ENCODE peak calls at places on chromosome 1, in six cellular contexts. One of them, this sample, is unnamed.

GRCh38 chr1:45018599-45019230 is 6.7 kb downstream of the UROD start:
- DNase-seq in HL-60: peak
- DNase-seq in HepG2: peak
- DNase-seq in K562: peak
- DNase-seq in GM12878: no peak
- DNase-seq in SK-N-SH: peak
- DNase-seq in this sample: no peak

GRCh38 chr1:225834417-225835329 is 24.7 kb downstream of the EPHX1 start:
- DNase-seq in HL-60: no peak
- DNase-seq in HepG2: no peak
- DNase-seq in K562: no peak
- DNase-seq in GM12878: no peak
- DNase-seq in SK-N-SH: no peak
- DNase-seq in this sample: no peak

GRCh38 chr1:45507893-45508292 is 7.8 kb downstream of the MMACHC start:
- DNase-seq in HL-60: no peak
- DNase-seq in HepG2: no peak
- DNase-seq in K562: no peak
- DNase-seq in GM12878: no peak
- DNase-seq in SK-N-SH: no peak
- DNase-seq in this sample: no peak

GRCh38 chr1:101203812-101204540 is 32.8 kb upstream of the S1PR1 start:
- DNase-seq in HL-60: no peak
- DNase-seq in HepG2: no peak
- DNase-seq in K562: no peak
- DNase-seq in GM12878: no peak
- DNase-seq in SK-N-SH: peak
- DNase-seq in this sample: no peak

GRCh38 chr1:246210751-246211150 is 296.3 kb downstream of the SMYD3 start:
- DNase-seq in HL-60: no peak
- DNase-seq in HepG2: no peak
- DNase-seq in K562: no peak
- DNase-seq in GM12878: no peak
- DNase-seq in SK-N-SH: peak
- DNase-seq in this sample: no peak

GRCh38 chr1:157390646-157391045 is 161.7 kb downstream of the FCRL5 start:
- DNase-seq in HL-60: no peak
- DNase-seq in HepG2: no peak
- DNase-seq in K562: no peak
- DNase-seq in GM12878: no peak
- DNase-seq in SK-N-SH: no peak
- DNase-seq in this sample: no peak

GRCh38 chr1:30106125-30106524 is 617.3 kb downstream of the MATN1 start:
- DNase-seq in HL-60: no peak
- DNase-seq in HepG2: peak
- DNase-seq in K562: peak
- DNase-seq in GM12878: no peak
- DNase-seq in SK-N-SH: peak
- DNase-seq in this sample: peak

GRCh38 chr1:3251810-3252429 is 182.9 kb downstream of the PRDM16 start:
- DNase-seq in HL-60: no peak
- DNase-seq in HepG2: no peak
- DNase-seq in K562: no peak
- DNase-seq in GM12878: no peak
- DNase-seq in SK-N-SH: no peak
- DNase-seq in this sample: no peak

GRCh38 chr1:59089343-59089742 is 207.6 kb upstream of the FGGY start:
- DNase-seq in HL-60: no peak
- DNase-seq in HepG2: no peak
- DNase-seq in K562: no peak
- DNase-seq in GM12878: no peak
- DNase-seq in SK-N-SH: no peak
- DNase-seq in this sample: no peak

DNA sequence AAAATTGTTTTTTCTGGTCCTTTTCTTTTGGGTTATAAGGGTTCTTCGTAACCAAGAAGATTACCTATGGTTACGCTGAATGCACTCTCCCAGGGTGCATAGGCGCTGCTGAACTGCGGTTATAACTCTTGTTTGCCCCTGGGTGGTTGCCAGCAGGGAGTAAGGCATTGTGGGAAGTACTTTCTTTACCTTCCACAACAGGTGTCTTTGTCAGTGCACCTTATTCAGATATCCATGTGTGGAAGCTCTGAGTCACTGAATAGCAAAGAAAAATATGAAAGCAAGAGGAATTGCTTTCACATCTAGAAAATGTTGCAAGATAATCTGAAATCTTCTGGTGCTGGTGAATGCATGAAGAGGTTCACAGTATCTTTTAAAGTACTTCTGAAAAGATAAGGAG is 124.4 kb upstream of the CACYBP start:
- DNase-seq in HL-60: no peak
- DNase-seq in HepG2: peak
- DNase-seq in K562: peak
- DNase-seq in GM12878: no peak
- DNase-seq in SK-N-SH: no peak
- DNase-seq in this sample: no peak
- TF ChIP-seq GABPA in HL-60: no peak
- TF ChIP-seq GABPA in HepG2: no peak
- TF ChIP-seq GABPA in K562: no peak
- TF ChIP-seq GABPA in GM12878: no peak
- TF ChIP-seq GABPA in SK-N-SH: no peak
- TF ChIP-seq GABPA in this sample: no peak

DNA sequence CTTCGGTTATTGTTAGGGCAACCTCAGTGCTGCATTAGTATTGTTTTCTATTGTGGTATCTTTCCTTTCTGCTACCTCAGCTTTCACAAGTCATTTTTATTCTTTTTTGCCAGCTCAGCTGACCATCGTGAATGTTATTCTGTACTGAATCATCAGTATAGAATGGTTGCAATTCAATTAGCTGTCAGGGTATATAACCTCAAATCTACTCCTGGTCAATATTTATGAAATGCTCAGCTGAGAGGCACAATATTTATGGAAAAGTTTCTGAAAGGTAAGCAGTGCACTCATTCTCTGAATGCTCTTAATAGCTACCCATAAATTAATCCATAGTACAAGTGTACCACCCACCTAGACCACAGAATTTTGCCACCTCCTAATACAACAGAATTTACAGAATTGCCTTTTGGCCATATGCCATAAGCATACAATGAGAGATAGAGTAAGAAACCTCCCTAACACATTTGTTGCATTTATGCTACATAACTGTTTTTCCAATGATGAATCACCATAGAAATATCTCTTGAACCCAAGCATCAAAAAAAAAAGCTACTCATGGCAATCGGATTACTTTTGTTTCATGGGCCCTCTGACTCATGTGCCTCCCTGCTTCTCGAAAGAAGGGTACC is 732.6 kb upstream of the CHRM3 start:
- DNase-seq in HL-60: no peak
- DNase-seq in HepG2: no peak
- DNase-seq in K562: no peak
- DNase-seq in GM12878: no peak
- DNase-seq in SK-N-SH: no peak
- DNase-seq in this sample: no peak
- TF ChIP-seq GABPA in HL-60: no peak
- TF ChIP-seq GABPA in HepG2: no peak
- TF ChIP-seq GABPA in K562: no peak
- TF ChIP-seq GABPA in GM12878: no peak
- TF ChIP-seq GABPA in SK-N-SH: no peak
- TF ChIP-seq GABPA in this sample: no peak

DNA sequence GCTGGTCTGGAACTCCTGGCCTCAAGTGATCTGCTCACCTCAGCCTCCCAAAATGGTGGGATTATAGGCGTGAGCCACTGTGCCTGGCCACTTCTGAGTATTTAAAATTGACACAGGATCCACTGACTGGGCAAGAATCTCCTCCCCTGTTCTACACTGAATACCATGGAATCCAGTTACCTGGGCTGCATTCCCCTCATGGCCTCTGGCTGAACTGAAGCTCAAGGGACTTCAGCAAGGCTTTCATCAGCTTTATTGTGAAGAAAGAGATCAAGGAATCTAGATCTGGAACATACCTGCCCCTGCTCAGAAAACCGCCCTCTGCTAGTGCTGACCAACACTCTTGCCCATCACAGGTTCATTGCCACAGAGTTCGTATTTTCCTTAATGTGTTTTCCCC is 20.5 kb downstream of the NCF2 start:
- DNase-seq in HL-60: no peak
- DNase-seq in HepG2: no peak
- DNase-seq in K562: no peak
- DNase-seq in GM12878: no peak
- DNase-seq in SK-N-SH: no peak
- DNase-seq in this sample: no peak
- TF ChIP-seq GABPA in HL-60: no peak
- TF ChIP-seq GABPA in HepG2: no peak
- TF ChIP-seq GABPA in K562: no peak
- TF ChIP-seq GABPA in GM12878: no peak
- TF ChIP-seq GABPA in SK-N-SH: no peak
- TF ChIP-seq GABPA in this sample: no peak

GRCh38 chr1:207962716-207963428 is 51.9 kb upstream of the CD34 start:
- DNase-seq in HL-60: peak
- DNase-seq in HepG2: no peak
- DNase-seq in K562: no peak
- DNase-seq in GM12878: no peak
- DNase-seq in SK-N-SH: peak
- DNase-seq in this sample: no peak
- TF ChIP-seq GABPA in HL-60: no peak
- TF ChIP-seq GABPA in HepG2: no peak
- TF ChIP-seq GABPA in K562: no peak
- TF ChIP-seq GABPA in GM12878: no peak
- TF ChIP-seq GABPA in SK-N-SH: no peak
- TF ChIP-seq GABPA in this sample: no peak

This sample was measured in H1.